ENCODE peak calls at places on chromosomes 1 and 21, in five cellular contexts. One of them, this sample, is unnamed.

GRCh38 chr1:11653616-11654570 is at the start of gene FBXO2:
- DNase-seq in fibroblast of lung: no peak
- DNase-seq in MM.1S: no peak
- DNase-seq in HCT116: peak; percentile 26
- DNase-seq in neural progenitor cell: peak; percentile 80
- DNase-seq in this sample: peak; percentile 79

GRCh38 chr1:45498279-45498678 is 1.6 kb downstream of the CCDC163 start:
- DNase-seq in fibroblast of lung: no peak
- DNase-seq in MM.1S: no peak
- DNase-seq in HCT116: no peak
- DNase-seq in neural progenitor cell: no peak
- DNase-seq in this sample: no peak

GRCh38 chr1:166350490-166350889 is 183.7 kb upstream of the FAM78B start:
- DNase-seq in fibroblast of lung: no peak
- DNase-seq in MM.1S: no peak
- DNase-seq in HCT116: no peak
- DNase-seq in neural progenitor cell: no peak
- DNase-seq in this sample: no peak

GRCh38 chr1:15341228-15341627 is 68.5 kb upstream of the EFHD2 start:
- DNase-seq in fibroblast of lung: no peak
- DNase-seq in MM.1S: no peak
- DNase-seq in HCT116: no peak
- DNase-seq in neural progenitor cell: no peak
- DNase-seq in this sample: no peak

GRCh38 chr1:96487961-96488360 is 233.6 kb upstream of the PTBP2 start:
- DNase-seq in fibroblast of lung: peak; percentile 77
- DNase-seq in MM.1S: no peak
- DNase-seq in HCT116: no peak
- DNase-seq in neural progenitor cell: no peak
- DNase-seq in this sample: no peak

GRCh38 chr1:14552246-14552970 is 46.1 kb upstream of the KAZN start:
- DNase-seq in fibroblast of lung: no peak
- DNase-seq in MM.1S: no peak
- DNase-seq in HCT116: no peak
- DNase-seq in neural progenitor cell: peak; percentile 13
- DNase-seq in this sample: no peak

GRCh38 chr1:14955986-14956385 is 197.6 kb upstream of the TMEM51 start:
- DNase-seq in fibroblast of lung: no peak
- DNase-seq in MM.1S: no peak
- DNase-seq in HCT116: no peak
- DNase-seq in neural progenitor cell: no peak
- DNase-seq in this sample: no peak

GRCh38 chr1:63847308-63847910 is 73.6 kb downstream of the ROR1 start:
- DNase-seq in fibroblast of lung: no peak
- DNase-seq in MM.1S: no peak
- DNase-seq in HCT116: no peak
- DNase-seq in neural progenitor cell: no peak
- DNase-seq in this sample: no peak

GRCh38 chr1:226654508-226655124 is 84.5 kb downstream of the ITPKB start:
- DNase-seq in fibroblast of lung: no peak
- DNase-seq in MM.1S: no peak
- DNase-seq in HCT116: no peak
- DNase-seq in neural progenitor cell: no peak
- DNase-seq in this sample: no peak

GRCh38 chr1:222263791-222264190 is 284.1 kb downstream of the HHIPL2 start:
- DNase-seq in fibroblast of lung: no peak
- DNase-seq in MM.1S: no peak
- DNase-seq in HCT116: no peak
- DNase-seq in neural progenitor cell: no peak
- DNase-seq in this sample: no peak

GRCh38 chr1:25572708-25573590 is 29.5 kb downstream of the LDLRAP1 start:
- DNase-seq in fibroblast of lung: peak; percentile 44
- DNase-seq in MM.1S: peak; percentile 21
- DNase-seq in HCT116: no peak
- DNase-seq in neural progenitor cell: peak; percentile 81
- DNase-seq in this sample: peak; percentile 79

GRCh38 chr1:23395162-23395724 is 25.6 kb upstream of the ZNF436 start:
- DNase-seq in fibroblast of lung: no peak
- DNase-seq in MM.1S: no peak
- DNase-seq in HCT116: no peak
- DNase-seq in neural progenitor cell: no peak
- DNase-seq in this sample: no peak

GRCh38 chr1:24020032-24020431 is 39.9 kb upstream of the SRSF10 start:
- DNase-seq in fibroblast of lung: peak; percentile 73
- DNase-seq in MM.1S: no peak
- DNase-seq in HCT116: no peak
- DNase-seq in neural progenitor cell: no peak
- DNase-seq in this sample: no peak

GRCh38 chr21:28283652-28284490 is 708.8 kb downstream of the LTN1 start:
- DNase-seq in fibroblast of lung: peak; percentile 95
- DNase-seq in MM.1S: no peak
- DNase-seq in HCT116: no peak
- DNase-seq in neural progenitor cell: no peak
- DNase-seq in this sample: peak; percentile 56

GRCh38 chr1:51553911-51554310 is 34.8 kb upstream of the EPS15 start:
- DNase-seq in fibroblast of lung: no peak
- DNase-seq in MM.1S: no peak
- DNase-seq in HCT116: no peak
- DNase-seq in neural progenitor cell: no peak
- DNase-seq in this sample: no peak

GRCh38 chr1:42177551-42177981 is 13.0 kb upstream of the GUCA2A start:
- DNase-seq in fibroblast of lung: peak; percentile 93
- DNase-seq in MM.1S: no peak
- DNase-seq in HCT116: no peak
- DNase-seq in neural progenitor cell: no peak
- DNase-seq in this sample: peak; percentile 66

GRCh38 chr1:94819945-94820746 is at the start of gene SLC44A3:
- DNase-seq in fibroblast of lung: peak; percentile 37
- DNase-seq in MM.1S: peak; percentile 37
- DNase-seq in HCT116: no peak
- DNase-seq in neural progenitor cell: peak; percentile 82
- DNase-seq in this sample: peak; percentile 85

GRCh38 chr1:151862604-151863003 is 9.1 kb upstream of the THEM5 start:
- DNase-seq in fibroblast of lung: no peak
- DNase-seq in MM.1S: peak; percentile 74
- DNase-seq in HCT116: no peak
- DNase-seq in neural progenitor cell: no peak
- DNase-seq in this sample: no peak

GRCh38 chr1:83034846-83035245 is 964.1 kb downstream of the TTLL7 start:
- DNase-seq in fibroblast of lung: peak; percentile 8
- DNase-seq in MM.1S: no peak
- DNase-seq in HCT116: no peak
- DNase-seq in neural progenitor cell: no peak
- DNase-seq in this sample: no peak

GRCh38 chr1:169483500-169483966 is 2.2 kb downstream of the SLC19A2 start:
- DNase-seq in fibroblast of lung: peak; percentile 89
- DNase-seq in MM.1S: no peak
- DNase-seq in HCT116: no peak
- DNase-seq in neural progenitor cell: no peak
- DNase-seq in this sample: peak; percentile 71

GRCh38 chr1:3717715-3718601 is 34.3 kb upstream of the CCDC27 start:
- DNase-seq in fibroblast of lung: no peak
- DNase-seq in MM.1S: no peak
- DNase-seq in HCT116: no peak
- DNase-seq in neural progenitor cell: peak; percentile 88
- DNase-seq in this sample: peak; percentile 62

GRCh38 chr1:22174446-22174845 is 31.5 kb upstream of the WNT4 start:
- DNase-seq in fibroblast of lung: no peak
- DNase-seq in MM.1S: no peak
- DNase-seq in HCT116: peak; percentile 6
- DNase-seq in neural progenitor cell: no peak
- DNase-seq in this sample: no peak
- TF ChIP-seq EZH2 in fibroblast of lung: no peak
- TF ChIP-seq EZH2 in MM.1S: no peak
- TF ChIP-seq EZH2 in HCT116: no peak
- TF ChIP-seq EZH2 in neural progenitor cell: no peak
- TF ChIP-seq EZH2 in this sample: no peak

GRCh38 chr1:91766883-91767282 is 119.1 kb downstream of the TGFBR3 start:
- DNase-seq in fibroblast of lung: no peak
- DNase-seq in MM.1S: no peak
- DNase-seq in HCT116: no peak
- DNase-seq in neural progenitor cell: no peak
- DNase-seq in this sample: no peak
- H3K4me2 ChIP-seq in fibroblast of lung: no peak overlapping the region
- H3K4me2 ChIP-seq in MM.1S: no peak overlapping the region
- H3K4me2 ChIP-seq in HCT116: no peak overlapping the region
- H3K4me2 ChIP-seq in neural progenitor cell: no peak overlapping the region
- H3K4me2 ChIP-seq in this sample: no peak overlapping the region

DNA sequence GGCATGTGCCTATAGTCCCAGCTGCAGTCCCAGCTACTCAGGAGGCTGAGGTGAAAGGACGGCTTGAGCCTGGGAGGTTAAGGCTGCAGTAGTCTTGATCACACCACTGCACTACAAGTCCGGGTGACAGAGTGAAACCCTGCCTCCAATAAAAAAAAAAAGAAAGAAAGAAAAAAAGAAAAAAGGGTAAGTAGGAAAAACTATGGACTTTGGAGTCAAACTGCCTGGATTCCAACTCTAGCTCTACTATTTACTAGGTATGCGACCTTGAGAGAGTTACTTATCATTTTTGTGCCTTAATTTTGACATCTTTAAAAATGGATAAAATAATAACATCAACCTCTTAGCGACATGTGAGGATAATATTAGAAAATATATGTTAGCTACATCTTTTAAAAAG is 150.8 kb downstream of the SLC45A1 start:
- DNase-seq in fibroblast of lung: no peak
- DNase-seq in MM.1S: no peak
- DNase-seq in HCT116: no peak
- DNase-seq in neural progenitor cell: no peak
- DNase-seq in this sample: no peak
- H3K36me3 ChIP-seq in fibroblast of lung: no peaks in the 10 kb centered on the region
- H3K36me3 ChIP-seq in MM.1S: no peaks in the 10 kb centered on the region
- H3K36me3 ChIP-seq in HCT116: no peaks in the 10 kb centered on the region
- H3K36me3 ChIP-seq in neural progenitor cell: no peaks in the 10 kb centered on the region
- H3K36me3 ChIP-seq in this sample: no peaks in the 10 kb centered on the region

GRCh38 chr1:46557403-46557802 is 6.0 kb upstream of the KNCN start:
- DNase-seq in fibroblast of lung: no peak
- DNase-seq in MM.1S: no peak
- DNase-seq in HCT116: no peak
- DNase-seq in neural progenitor cell: no peak
- DNase-seq in this sample: no peak
- TF ChIP-seq EZH2 in fibroblast of lung: no peak
- TF ChIP-seq EZH2 in MM.1S: no peak
- TF ChIP-seq EZH2 in HCT116: no peak
- TF ChIP-seq EZH2 in neural progenitor cell: no peak
- TF ChIP-seq EZH2 in this sample: no peak

This sample was measured in hepatocyte.